ENCODE peak calls at places on chromosomes 11 and 22, in seven cellular contexts. S, U, O, A, K, P and J are unnamed samples. For H3K27me3, the result is how much of the 10 kb centered on the place peaks cover.

GRCh38 chr11:19728436-19728835 is 15.8 kb downstream of the NAV2 start:
- DNase-seq in A (no peak), O (no peak), K (no peak), P (no peak), U (no peak), S (no peak), J (no peak)

GRCh38 chr11:19952101-19952605 is 208.1 kb downstream of the DBX1 start:
- DNase-seq in S (no peak), U (no peak), K (no peak), P (no peak), O (no peak), A (no peak), J (no peak)

GRCh38 chr11:134572741-134573675 is 161.0 kb upstream of the B3GAT1 start:
- DNase-seq in S (no peak), U (no peak), K (no peak), A (no peak), P (no peak), O (no peak), J (no peak)

GRCh38 chr11:126469308-126469707 is 113.8 kb downstream of the ST3GAL4 start:
- DNase-seq in O (no peak), P (no peak), U (no peak), S (no peak), A (no peak), K (no peak), J (no peak)

GRCh38 chr11:64747961-64748715 is 4.2 kb upstream of the RASGRP2 start:
- DNase-seq in P (no peak), U (no peak), S (no peak), O (peak), A (no peak), K (no peak), J (no peak)

GRCh38 chr22:24053481-24054226 is 42.5 kb downstream of the CABIN1 start:
- DNase-seq in O (no peak), K (no peak), P (no peak), A (no peak), S (no peak), U (no peak), J (peak)

GRCh38 chr11:2137202-2138071 is 1.8 kb downstream of the IGF2 start:
- DNase-seq in K (no peak), U (peak), P (peak), S (no peak), A (peak), O (no peak), J (no peak)

GRCh38 chr22:39428597-39429071 is 28.2 kb upstream of the MGAT3 start:
- DNase-seq in U (peak), S (no peak), A (no peak), O (no peak), K (no peak), P (no peak), J (no peak)

GRCh38 chr11:20353829-20354434 is 9.6 kb upstream of the HTATIP2 start:
- DNase-seq in S (peak), K (no peak), U (peak), P (no peak), A (peak), O (no peak), J (no peak)

GRCh38 chr22:47192651-47193437 is 430.4 kb downstream of the TBC1D22A start:
- DNase-seq in O (peak), U (no peak), P (no peak), A (no peak), K (peak), S (peak), J (peak)

GRCh38 chr11:12248330-12248729 is 129.0 kb upstream of the PARVA start:
- DNase-seq in U (peak), O (peak), K (peak), P (no peak), S (peak), A (peak), J (no peak)

GRCh38 chr11:58576792-58577440 is 1.3 kb upstream of the LPXN start:
- DNase-seq in A (no peak), O (no peak), K (no peak), U (no peak), S (no peak), P (peak), J (peak)

GRCh38 chr22:43477151-43477725 is 65.4 kb downstream of the MPPED1 start:
- DNase-seq in A (no peak), S (no peak), U (no peak), P (no peak), K (no peak), O (no peak), J (no peak)

GRCh38 chr11:59810189-59810910 is at the start of gene MRPL16:
- DNase-seq in A (peak), O (peak), S (peak), K (peak), U (peak), P (peak), J (peak)

GRCh38 chr11:76824980-76825725 is 35.6 kb upstream of the ACER3 start:
- DNase-seq in U (no peak), P (no peak), A (no peak), S (no peak), K (peak), O (no peak), J (no peak)

GRCh38 chr22:28962042-28962554 is 78.7 kb downstream of the ZNRF3 start:
- DNase-seq in P (no peak), K (no peak), S (no peak), O (no peak), A (no peak), U (no peak), J (no peak)

GRCh38 chr11:128283445-128283844 is 303.9 kb downstream of the ETS1 start:
- DNase-seq in K (no peak), A (no peak), O (no peak), U (no peak), S (no peak), P (no peak), J (no peak)

GRCh38 chr11:70541176-70541575 is 142.8 kb downstream of the CTTN start:
- DNase-seq in K (no peak), S (peak), U (no peak), O (peak), A (no peak), P (no peak), J (no peak)

GRCh38 chr22:27935897-27936296 is 16.8 kb upstream of the PITPNB start:
- DNase-seq in A (no peak), K (no peak), P (no peak), S (no peak), U (no peak), O (no peak), J (no peak)

GRCh38 chr11:134752964-134753804 is 341.1 kb upstream of the B3GAT1 start:
- DNase-seq in P (no peak), K (no peak), U (no peak), O (no peak), S (no peak), A (no peak), J (no peak)

GRCh38 chr11:63765688-63766241 is 2.8 kb downstream of the ZFTA start:
- DNase-seq in K (no peak), U (no peak), S (no peak), A (no peak), P (no peak), O (no peak), J (peak)

GRCh38 chr11:111788051-111788450 is 21.9 kb upstream of the PPP2R1B start:
- DNase-seq in A (no peak), U (no peak), S (no peak), O (no peak), K (no peak), P (no peak), J (no peak)

GRCh38 chr22:30492144-30492543 is 13.4 kb downstream of the SEC14L4 start:
- DNase-seq in U (no peak), S (no peak), O (no peak), K (no peak), A (no peak), P (no peak), J (no peak)

GRCh38 chr11:84465040-84465439 is 1162.1 kb downstream of the DLG2 start:
- DNase-seq in U (no peak), K (no peak), A (peak), O (no peak), S (no peak), P (no peak), J (no peak)

GRCh38 chr11:64870176-64870892 is 8.1 kb downstream of the EHD1 start:
- DNase-seq in P (no peak), S (no peak), K (no peak), O (no peak), A (no peak), U (peak), J (no peak)

GRCh38 chr11:93727985-93728791 is 13.1 kb downstream of the TAF1D start:
- DNase-seq in O (no peak), S (no peak), P (no peak), A (no peak), U (no peak), K (no peak), J (no peak)

GRCh38 chr22:22196018-22196533 is 48.5 kb upstream of the VPREB1 start:
- DNase-seq in K (no peak), A (no peak), U (no peak), P (no peak), S (no peak), O (no peak), J (peak)
- H3K4me3 ChIP-seq in K (no peak), A (no peak), U (no peak), P (no peak), S (no peak), O (no peak), J (peak)

DNA sequence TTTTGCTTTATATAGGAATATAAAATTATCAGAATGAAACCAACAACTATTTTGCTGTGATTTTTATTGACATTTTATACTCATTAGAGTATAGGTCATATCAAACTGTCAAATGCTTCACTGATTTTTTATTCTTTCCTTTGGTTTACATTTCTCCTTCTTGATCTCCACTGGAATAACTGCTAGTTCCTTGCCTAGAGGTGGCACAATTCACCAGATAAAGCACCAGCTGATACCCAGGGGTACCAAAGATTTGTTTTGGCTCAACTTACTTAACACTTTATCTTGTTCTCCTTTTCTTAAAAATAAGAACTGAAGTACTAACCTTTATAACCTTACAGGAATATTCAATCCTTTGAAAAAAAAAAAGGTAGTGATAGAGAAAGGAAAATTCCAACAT is 725.1 kb upstream of the CHORDC1 start:
- DNase-seq in P (no peak), S (no peak), U (no peak), O (no peak), A (no peak), K (no peak), J (no peak)
- TF ChIP-seq CTCF in P (no peak), S (no peak), U (peak), O (no peak), A (no peak), K (no peak), J (no peak)

GRCh38 chr11:45324459-45324858 is 38.3 kb upstream of the SYT13 start:
- DNase-seq in U (no peak), K (no peak), A (no peak), P (no peak), S (no peak), O (no peak), J (no peak)
- H3K27me3 ChIP-seq in U (under half), K (under half), A (under half), P (under half), S (under half), O (under half), J (under half)

DNA sequence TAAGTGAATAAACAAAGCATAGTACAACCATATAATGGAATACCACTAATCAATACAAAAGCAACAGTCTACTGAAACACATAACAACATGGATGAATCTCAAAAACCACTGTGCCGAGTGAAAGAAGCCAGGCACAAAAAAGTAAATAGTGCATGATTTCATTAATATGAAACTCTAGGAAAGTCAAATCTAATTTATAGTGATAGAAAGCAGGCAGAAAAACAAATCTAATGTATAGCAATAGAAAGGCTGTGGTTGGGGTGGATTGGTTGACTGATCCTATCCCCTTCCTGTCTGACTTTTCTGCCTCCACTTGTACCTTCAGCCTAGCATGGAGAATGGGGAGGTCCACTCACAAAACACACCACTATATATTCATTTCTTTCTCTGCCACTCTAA is 115.4 kb downstream of the SERGEF start:
- DNase-seq in K (no peak), S (no peak), U (no peak), P (no peak), O (no peak), A (no peak), J (no peak)
- H3K4me3 ChIP-seq in K (no peak), S (no peak), U (no peak), P (no peak), O (no peak), A (no peak), J (no peak)

GRCh38 chr11:8913961-8914660 is 3.1 kb downstream of the AKIP1 start:
- DNase-seq in S (peak), A (peak), U (peak), P (no peak), O (no peak), K (no peak), J (no peak)
- TF ChIP-seq CTCF in S (peak), A (peak), U (peak), P (peak), O (peak), K (peak), J (peak)

DNA sequence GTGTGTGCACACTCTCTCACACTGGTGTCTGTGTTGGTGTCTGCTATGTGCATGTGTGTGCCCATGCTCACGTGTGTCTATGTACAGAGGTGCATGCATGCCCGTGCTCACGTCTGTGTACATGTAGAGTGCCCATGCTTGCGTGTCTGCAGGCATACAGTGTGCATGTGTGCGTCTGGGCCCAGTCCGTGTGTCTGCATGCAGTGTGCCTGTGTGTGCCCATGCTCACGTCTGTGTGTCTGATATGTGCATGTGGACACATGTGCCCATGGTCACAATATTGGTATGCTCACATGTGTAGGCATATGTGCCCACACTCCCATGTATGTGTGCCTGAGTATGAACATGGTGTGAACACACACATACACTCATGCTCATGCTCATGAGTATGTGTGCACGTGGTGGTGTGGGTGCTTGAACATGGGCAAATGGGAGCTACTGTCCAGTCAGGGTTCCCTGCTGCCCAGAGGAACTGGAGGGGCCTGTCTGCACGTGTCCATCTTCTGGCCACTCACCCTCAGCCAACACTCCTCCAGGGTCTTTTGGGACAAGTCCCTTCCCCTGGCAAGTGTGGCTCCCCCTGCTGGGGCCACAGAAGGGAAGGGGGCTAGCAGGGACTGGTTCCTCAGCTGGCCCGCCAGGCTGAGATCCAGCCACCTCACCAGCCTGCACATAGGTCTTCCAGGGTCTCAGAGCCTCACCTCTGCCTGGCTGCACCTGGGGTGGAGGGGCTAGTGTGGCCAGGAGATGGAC is 7.3 kb upstream of the TBX1 start:
- DNase-seq in O (no peak), S (no peak), U (no peak), K (no peak), A (no peak), P (no peak), J (no peak)
- H3K27me3 ChIP-seq in O (half or more), S (under half), U (half or more), K (under half), A (under half), P (under half), J (under half)

GRCh38 chr11:118071416-118072030 is 5.4 kb upstream of the TMPRSS4 start:
- DNase-seq in P (no peak), U (no peak), K (no peak), A (no peak), S (no peak), O (no peak), J (no peak)

GRCh38 chr11:118068945-118069612 is 7.8 kb upstream of the TMPRSS4 start:
- DNase-seq in A (no peak), O (no peak), U (no peak), S (no peak), K (no peak), P (no peak), J (no peak)

GRCh38 chr11:118065375-118065774 is 11.5 kb upstream of the TMPRSS4 start:
- DNase-seq in O (no peak), K (peak), S (peak), P (no peak), U (no peak), A (no peak), J (no peak)

GRCh38 chr11:118067006-118067405 is 9.9 kb upstream of the TMPRSS4 start:
- DNase-seq in P (no peak), K (peak), O (no peak), U (no peak), A (no peak), S (no peak), J (no peak)

GRCh38 chr11:118068206-118068944 is 8.5 kb upstream of the TMPRSS4 start:
- DNase-seq in K (no peak), P (no peak), S (no peak), U (peak), A (no peak), O (no peak), J (no peak)
- H3K4me3 ChIP-seq in K (no peak), P (no peak), S (no peak), U (no peak), A (no peak), O (no peak), J (no peak)

DNA sequence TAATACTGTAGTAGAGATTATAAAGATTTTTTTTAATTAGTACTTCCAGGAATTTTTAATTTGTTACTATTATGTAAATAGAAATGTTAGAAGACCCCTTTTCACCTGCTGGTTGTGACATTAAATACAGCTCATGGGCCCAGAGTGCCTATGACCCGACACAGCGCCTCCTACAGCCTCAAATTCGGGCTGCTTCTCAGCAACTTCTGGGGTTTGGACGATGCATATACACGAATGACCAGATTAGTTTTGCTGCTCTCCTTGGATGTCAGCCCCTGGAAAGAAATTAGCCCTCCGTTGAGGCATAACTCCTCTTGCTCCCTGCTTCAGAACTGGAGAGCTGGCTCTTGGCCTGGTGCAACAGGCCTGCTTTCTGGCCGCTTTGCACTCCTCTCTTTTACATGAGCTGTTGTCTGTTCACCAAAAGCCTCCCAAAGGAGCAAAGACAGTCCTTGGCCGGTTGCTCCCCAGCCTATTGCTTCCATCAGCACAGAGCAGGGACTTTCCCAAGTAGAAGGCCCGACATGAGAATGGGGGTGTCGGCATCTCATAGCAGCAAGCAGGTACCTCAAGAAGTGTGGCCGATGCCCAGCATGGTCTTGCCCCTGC is 3.3 kb downstream of the TECTA start:
- DNase-seq in P (no peak), A (no peak), S (no peak), U (no peak), K (no peak), O (no peak), J (no peak)
- TF ChIP-seq CTCF in P (peak), A (peak), S (no peak), U (peak), K (no peak), O (no peak), J (peak)

GRCh38 chr11:31809857-31810778 is 1.0 kb downstream of the PAX6 start:
- DNase-seq in S (peak), K (peak), O (no peak), P (no peak), U (peak), A (peak), J (no peak)
- H3K27me3 ChIP-seq in S (half or more), K (under half), O (half or more), P (under half), U (half or more), A (half or more), J (under half)

DNA sequence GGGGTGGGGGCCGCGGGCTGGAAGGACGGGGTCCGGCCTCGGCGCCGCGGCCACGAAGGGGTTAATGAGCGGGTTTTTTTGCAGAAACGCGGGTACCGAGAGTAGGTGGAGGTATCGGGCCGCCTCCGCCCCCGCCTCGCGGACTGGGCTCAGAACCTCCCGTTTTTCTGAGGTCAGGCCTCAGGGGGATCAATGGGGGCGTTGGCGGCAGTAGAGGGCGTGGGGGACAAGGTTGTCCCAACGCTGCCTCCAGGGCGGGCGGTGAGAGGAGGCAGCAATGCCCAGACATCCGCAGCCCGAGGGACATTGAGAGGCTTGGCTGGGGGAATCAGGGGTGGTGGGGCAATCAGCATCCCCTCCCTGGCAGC is 34.8 kb upstream of the PRODH start:
- DNase-seq in K (no peak), U (peak), A (peak), P (no peak), S (no peak), O (no peak), J (no peak)
- H3K4me3 ChIP-seq in K (peak), U (peak), A (peak), P (peak), S (peak), O (peak), J (no peak)